ENCODE peak calls at places on chromosomes 1 and 21, in five cellular contexts. H is tibial artery, F is left lung, S is progenitor cell of endocrine pancreas, R is heart right ventricle. Q is an unnamed sample.

GRCh38 chr1:206687915-206688442 is 3.3 kb downstream of the MAPKAPK2 start:
- DNase-seq in R (no peak), F (no peak), H (no peak), S (no peak), Q (no peak)

GRCh38 chr1:26177182-26177684 is at the start of gene CNKSR1:
- DNase-seq in S (peak), F (peak), R (no peak), H (no peak), Q (no peak)

GRCh38 chr1:178634445-178634844 is 90.6 kb upstream of the RALGPS2 start:
- DNase-seq in R (peak), F (no peak), H (no peak), S (no peak), Q (no peak)

GRCh38 chr1:116514708-116515525 is 55.9 kb downstream of the CD58 start:
- DNase-seq in S (no peak), H (no peak), F (no peak), R (no peak), Q (no peak)

GRCh38 chr1:164588388-164589341 is 29.7 kb downstream of the PBX1 start:
- DNase-seq in S (peak), R (peak), H (peak), F (peak), Q (no peak)

GRCh38 chr1:30516505-30516858 is 206.9 kb downstream of the MATN1 start:
- DNase-seq in S (no peak), H (peak), R (no peak), F (no peak), Q (no peak)

GRCh38 chr1:48030211-48030610 is 33.0 kb upstream of the TRABD2B start:
- DNase-seq in F (no peak), S (no peak), H (no peak), R (no peak), Q (no peak)

GRCh38 chr1:17550684-17551584 is 11.4 kb downstream of the ARHGEF10L start:
- DNase-seq in H (no peak), F (no peak), S (no peak), R (no peak), Q (no peak)

GRCh38 chr1:75265792-75266191 is 131.6 kb downstream of the LHX8 start:
- DNase-seq in F (no peak), H (no peak), R (no peak), S (no peak), Q (no peak)

GRCh38 chr1:60765204-60765603 is 317.2 kb upstream of the NFIA start:
- DNase-seq in H (no peak), F (no peak), S (no peak), R (no peak), Q (peak)

GRCh38 chr1:59156526-59157196 is 140.2 kb upstream of the FGGY start:
- DNase-seq in R (no peak), H (no peak), S (no peak), F (no peak), Q (no peak)

GRCh38 chr1:172993640-172994039 is 57.1 kb downstream of the TNFSF18 start:
- DNase-seq in R (no peak), H (no peak), F (no peak), S (no peak), Q (no peak)

GRCh38 chr1:145690587-145691558 is 16.3 kb downstream of the PDZK1 start:
- DNase-seq in H (no peak), F (no peak), R (no peak), S (no peak), Q (no peak)

GRCh38 chr1:99943238-99943794 is 26.5 kb upstream of the SLC35A3 start:
- DNase-seq in S (no peak), R (no peak), F (no peak), H (no peak), Q (no peak)

GRCh38 chr1:216518844-216519627 is 95.8 kb upstream of the USH2A start:
- DNase-seq in S (no peak), H (no peak), F (no peak), R (no peak), Q (no peak)

GRCh38 chr21:17671733-17672132 is 59.0 kb upstream of the BTG3 start:
- DNase-seq in S (no peak), R (no peak), H (no peak), F (no peak), Q (no peak)

GRCh38 chr1:32247452-32247851 is 430 bp downstream of the FAM167B start:
- DNase-seq in F (no peak), R (peak), S (no peak), H (no peak), Q (no peak)

GRCh38 chr1:98556521-98557158 is 104.9 kb upstream of the SNX7 start:
- DNase-seq in F (no peak), H (no peak), R (no peak), S (no peak), Q (no peak)

GRCh38 chr1:231068772-231069171 is 28.7 kb upstream of the FAM89A start:
- DNase-seq in H (no peak), S (no peak), R (no peak), F (no peak), Q (no peak)

GRCh38 chr1:96978867-96979266 is 257.3 kb downstream of the PTBP2 start:
- DNase-seq in R (no peak), F (no peak), S (no peak), H (no peak), Q (no peak)

GRCh38 chr1:156359973-156360372 is 9.0 kb upstream of the RHBG start:
- DNase-seq in H (no peak), R (no peak), F (no peak), S (no peak), Q (no peak)

GRCh38 chr1:206551985-206552325 is 44.6 kb downstream of the RASSF5 start:
- DNase-seq in H (no peak), F (no peak), S (no peak), R (no peak), Q (no peak)

GRCh38 chr1:61674221-61674620 is 50.7 kb downstream of the TM2D1 start:
- DNase-seq in S (no peak), R (no peak), F (peak), H (no peak), Q (no peak)

DNA sequence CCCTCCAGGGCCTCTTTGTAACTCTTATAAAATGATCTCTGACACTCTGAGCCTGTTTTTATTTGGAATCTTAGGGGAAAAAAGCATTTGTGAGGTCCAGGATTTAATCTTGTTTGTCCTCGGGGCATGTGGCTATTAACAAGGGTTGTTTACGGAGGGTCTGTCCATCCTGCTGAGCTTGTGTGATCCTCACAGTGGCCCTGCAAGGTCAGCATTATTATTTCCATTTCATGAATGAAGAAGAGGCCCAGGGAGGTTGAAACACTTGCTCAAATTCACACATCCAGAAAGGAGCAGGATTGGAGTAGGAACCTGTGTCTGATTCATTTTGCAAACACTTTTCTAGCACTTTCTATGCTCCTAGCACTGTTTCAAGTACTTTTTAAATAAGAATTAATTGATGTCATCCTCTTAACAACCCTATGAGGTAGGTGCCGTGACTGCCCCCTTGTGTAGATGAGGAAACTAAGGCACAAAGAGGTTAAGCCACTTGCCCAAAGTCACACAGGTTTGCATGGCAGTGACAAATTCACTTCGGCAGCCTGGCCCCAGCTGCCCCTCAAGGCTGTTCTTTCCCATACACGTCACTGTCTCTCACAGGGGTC is 178.9 kb downstream of the MIS18A start:
- DNase-seq in S (no peak), F (no peak), R (no peak), H (no peak), Q (no peak)
- TF ChIP-seq CTCF in S (peak), F (no peak), R (no peak), H (no peak), Q (no peak)

GRCh38 chr1:210201671-210202070 is 30.9 kb upstream of the SERTAD4 start:
- DNase-seq in R (no peak), S (no peak), F (no peak), H (no peak), Q (no peak)

GRCh38 chr1:210195635-210196160 is 36.9 kb upstream of the SERTAD4 start:
- DNase-seq in F (no peak), H (no peak), S (no peak), R (no peak), Q (no peak)

GRCh38 chr1:210198840-210199239 is 33.8 kb upstream of the SERTAD4 start:
- DNase-seq in H (no peak), S (no peak), F (no peak), R (no peak), Q (no peak)

DNA sequence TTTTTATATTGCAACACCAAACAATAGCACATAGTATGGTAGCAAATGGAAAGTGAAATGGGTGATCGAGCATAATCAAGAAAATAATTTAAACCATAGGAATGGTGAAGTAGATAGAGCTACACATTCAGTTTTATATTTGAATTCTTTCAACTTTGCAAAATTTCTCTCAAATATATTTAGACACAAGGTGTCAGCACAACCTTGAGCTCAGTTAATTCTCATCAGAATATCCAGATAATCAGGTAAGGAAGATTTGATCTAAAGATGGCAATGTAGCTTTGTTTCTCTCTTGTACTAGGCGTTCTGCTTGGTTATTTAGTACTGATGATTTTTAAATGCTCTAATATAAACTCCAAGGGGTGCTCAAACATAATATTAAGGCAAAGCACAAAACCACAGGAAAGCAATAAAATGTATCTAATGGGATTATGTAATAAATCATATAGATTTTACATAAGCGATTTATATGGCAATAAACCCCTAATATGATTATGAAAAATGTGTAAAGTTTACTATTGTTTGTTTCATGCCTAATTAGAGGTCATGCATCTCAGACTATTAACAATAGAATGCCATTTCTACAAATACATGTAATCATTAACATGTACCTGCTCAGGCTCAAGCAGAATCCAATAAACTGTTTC is 32.4 kb upstream of the SERTAD4 start:
- DNase-seq in F (no peak), S (no peak), R (no peak), H (no peak), Q (no peak)
- TF ChIP-seq CTCF in F (no peak), S (no peak), R (peak), H (peak), Q (no peak)

GRCh38 chr1:110548381-110548780 is 29.4 kb upstream of the KCNA10 start:
- DNase-seq in H (no peak), R (no peak), S (peak), F (no peak), Q (peak)
- TF ChIP-seq CTCF in H (no peak), R (no peak), S (peak), F (peak), Q (peak)

GRCh38 chr21:44338971-44339910 is at the start of gene CFAP410:
- DNase-seq in R (peak), F (peak), S (peak), H (peak), Q (peak)
- TF ChIP-seq CTCF in R (no peak), F (no peak), S (no peak), H (no peak), Q (no peak)

GRCh38 chr1:113388621-113389355 is 1.5 kb upstream of the MAGI3 start:
- DNase-seq in S (no peak), R (peak), H (no peak), F (no peak), Q (no peak)
- TF ChIP-seq CTCF in S (no peak), R (peak), H (no peak), F (no peak), Q (no peak)

DNA sequence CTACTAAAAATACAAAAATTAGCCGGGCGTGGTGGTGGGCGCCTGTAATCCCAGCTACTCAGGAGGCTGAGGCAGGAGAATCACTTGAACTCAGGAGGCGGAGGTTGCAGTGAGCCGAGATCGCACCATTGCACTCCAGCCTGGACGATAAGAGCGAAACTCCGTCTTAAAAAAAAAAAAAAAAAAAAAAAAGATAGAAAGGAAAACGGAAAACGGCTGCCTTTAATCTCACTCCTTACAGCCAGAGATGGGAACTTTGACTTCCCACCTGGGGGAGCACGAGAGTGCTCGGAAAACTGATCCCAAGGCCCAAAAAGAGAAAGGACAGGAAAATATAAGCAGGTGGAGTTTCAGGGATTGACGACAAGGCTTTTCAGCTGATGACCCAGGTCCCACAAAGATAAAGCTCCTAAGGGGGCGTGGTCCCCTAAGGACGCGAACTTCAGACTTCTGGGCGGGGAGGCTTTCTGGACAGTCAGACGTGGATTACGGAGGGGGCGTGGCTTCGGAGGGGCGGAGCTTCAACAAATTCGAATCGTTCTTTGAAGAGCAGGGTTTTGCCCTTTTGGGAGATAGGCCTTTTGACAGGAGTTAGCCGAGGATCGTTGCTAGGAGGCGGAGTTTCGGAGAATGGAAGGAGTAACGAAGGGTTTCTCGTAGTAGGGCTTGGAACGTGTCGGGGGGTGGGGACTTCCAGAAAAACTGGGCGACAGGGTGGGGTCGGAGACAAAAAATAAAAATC is 966 bp upstream of the CKS1B start:
- DNase-seq in H (peak), R (peak), F (peak), S (peak), Q (peak)
- TF ChIP-seq CTCF in H (no peak), R (peak), F (no peak), S (peak), Q (peak)

DNA sequence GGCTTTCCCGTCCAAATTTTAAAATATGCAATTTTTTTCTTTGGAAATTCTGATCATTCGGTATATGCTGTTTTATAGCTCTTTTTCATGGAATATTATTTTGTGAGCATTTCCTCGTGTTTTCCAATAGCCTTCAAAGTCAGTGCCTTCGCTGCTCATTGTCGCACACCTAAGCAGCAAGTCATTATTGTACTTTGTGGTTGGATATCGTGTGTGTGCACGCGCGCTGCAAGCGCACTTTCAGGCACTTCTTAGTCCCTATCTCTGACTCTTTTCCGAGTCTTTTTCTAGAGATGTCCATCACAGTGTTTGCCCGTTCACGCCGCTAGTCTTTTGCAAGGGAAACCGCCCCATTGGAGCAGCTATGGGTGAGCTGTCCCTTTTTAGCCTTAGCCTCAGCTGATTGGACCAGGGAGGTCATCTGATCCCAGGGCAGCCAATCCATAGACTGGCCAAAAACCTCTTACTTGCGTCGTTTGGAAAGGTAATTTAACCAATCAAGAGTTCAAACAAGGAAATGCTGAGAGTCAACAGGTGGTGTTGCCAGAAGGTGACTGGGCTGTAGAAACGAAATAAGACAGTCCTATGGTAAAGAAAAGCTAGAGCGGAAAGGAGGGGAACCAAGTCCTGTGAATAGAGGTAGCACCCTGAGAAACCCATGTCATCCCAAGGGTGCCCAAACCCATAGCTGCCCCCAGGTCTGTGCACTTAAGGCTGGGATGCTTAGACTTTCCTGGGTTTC is 710 bp upstream of the HYI start:
- DNase-seq in H (peak), R (peak), F (peak), S (peak), Q (peak)
- TF ChIP-seq CTCF in H (peak), R (no peak), F (peak), S (no peak), Q (no peak)

Q was measured in glutamatergic neuron.